ENCODE peak calls at places on chromosomes 3 and 15, in four cellular contexts. One of them, this sample, is unnamed.

GRCh38 chr15:54917312-54917711 is 279.4 kb downstream of the RSL24D1 start:
- DNase-seq in transverse colon: no peak
- DNase-seq in uterus: no peak
- DNase-seq in tibial nerve: no peak
- DNase-seq in this sample: no peak

GRCh38 chr3:58052373-58053273 is 44.4 kb downstream of the FLNB start:
- DNase-seq in transverse colon: peak; percentile 78
- DNase-seq in uterus: peak; percentile 85
- DNase-seq in tibial nerve: peak; percentile 90
- DNase-seq in this sample: peak; percentile 50

GRCh38 chr3:18046531-18046930 is 304.1 kb upstream of the TBC1D5 start:
- DNase-seq in transverse colon: no peak
- DNase-seq in uterus: no peak
- DNase-seq in tibial nerve: no peak
- DNase-seq in this sample: no peak

GRCh38 chr15:59492389-59493377 is 54.7 kb downstream of the FAM81A start:
- DNase-seq in transverse colon: peak; percentile 64
- DNase-seq in uterus: peak; percentile 62
- DNase-seq in tibial nerve: peak; percentile 63
- DNase-seq in this sample: peak; percentile 18

GRCh38 chr3:42690191-42690590 is 4.9 kb downstream of the KLHL40 start:
- DNase-seq in transverse colon: no peak
- DNase-seq in uterus: no peak
- DNase-seq in tibial nerve: no peak
- DNase-seq in this sample: no peak

GRCh38 chr3:34107669-34108068 is 309.2 kb downstream of the PDCD6IP start:
- DNase-seq in transverse colon: no peak
- DNase-seq in uterus: no peak
- DNase-seq in tibial nerve: no peak
- DNase-seq in this sample: no peak

GRCh38 chr3:112640864-112641751 is at the start of gene CCDC80:
- DNase-seq in transverse colon: no peak
- DNase-seq in uterus: peak; percentile 20
- DNase-seq in tibial nerve: no peak
- DNase-seq in this sample: no peak

GRCh38 chr3:30232142-30232541 is 374.3 kb upstream of the TGFBR2 start:
- DNase-seq in transverse colon: no peak
- DNase-seq in uterus: peak; percentile 23
- DNase-seq in tibial nerve: peak; percentile 38
- DNase-seq in this sample: no peak

GRCh38 chr3:115518100-115518852 is 105.0 kb upstream of the GAP43 start:
- DNase-seq in transverse colon: no peak
- DNase-seq in uterus: peak; percentile 26
- DNase-seq in tibial nerve: no peak
- DNase-seq in this sample: no peak

GRCh38 chr3:184145120-184145524 is 10.0 kb downstream of the EIF2B5 start:
- DNase-seq in transverse colon: peak; percentile 66
- DNase-seq in uterus: no peak
- DNase-seq in tibial nerve: no peak
- DNase-seq in this sample: peak; percentile 38

GRCh38 chr3:23474580-23475357 is 271.6 kb downstream of the UBE2E2 start:
- DNase-seq in transverse colon: no peak
- DNase-seq in uterus: no peak
- DNase-seq in tibial nerve: no peak
- DNase-seq in this sample: no peak

GRCh38 chr15:25544076-25544475 is 105.3 kb upstream of the UBE3A start:
- DNase-seq in transverse colon: no peak
- DNase-seq in uterus: no peak
- DNase-seq in tibial nerve: no peak
- DNase-seq in this sample: no peak

GRCh38 chr15:60385620-60386552 is 11.9 kb downstream of the ANXA2 start:
- DNase-seq in transverse colon: no peak
- DNase-seq in uterus: no peak
- DNase-seq in tibial nerve: no peak
- DNase-seq in this sample: no peak

GRCh38 chr15:96421211-96421610 is 90.7 kb downstream of the NR2F2 start:
- DNase-seq in transverse colon: no peak
- DNase-seq in uterus: no peak
- DNase-seq in tibial nerve: no peak
- DNase-seq in this sample: no peak

GRCh38 chr3:153595186-153595815 is 433.3 kb downstream of the RAP2B start:
- DNase-seq in transverse colon: no peak
- DNase-seq in uterus: no peak
- DNase-seq in tibial nerve: no peak
- DNase-seq in this sample: no peak

GRCh38 chr3:129291487-129291886 is 12.8 kb downstream of the HMCES start:
- DNase-seq in transverse colon: no peak
- DNase-seq in uterus: no peak
- DNase-seq in tibial nerve: no peak
- DNase-seq in this sample: no peak

GRCh38 chr3:142651711-142652110 is 55.5 kb downstream of the PLS1 start:
- DNase-seq in transverse colon: no peak
- DNase-seq in uterus: no peak
- DNase-seq in tibial nerve: no peak
- DNase-seq in this sample: no peak

GRCh38 chr3:49461443-49462171 is 8.5 kb upstream of the DAG1 start:
- DNase-seq in transverse colon: no peak
- DNase-seq in uterus: no peak
- DNase-seq in tibial nerve: no peak
- DNase-seq in this sample: no peak

GRCh38 chr15:67066041-67067021 is 929 bp downstream of the SMAD3 start:
- DNase-seq in transverse colon: no peak
- DNase-seq in uterus: peak; percentile 45
- DNase-seq in tibial nerve: no peak
- DNase-seq in this sample: no peak

GRCh38 chr3:30557904-30558303 is 48.5 kb upstream of the TGFBR2 start:
- DNase-seq in transverse colon: no peak
- DNase-seq in uterus: no peak
- DNase-seq in tibial nerve: no peak
- DNase-seq in this sample: no peak

GRCh38 chr3:66355394-66355793 is 134.6 kb downstream of the SLC25A26 start:
- DNase-seq in transverse colon: no peak
- DNase-seq in uterus: no peak
- DNase-seq in tibial nerve: no peak
- DNase-seq in this sample: no peak

GRCh38 chr3:24017305-24017704 is 72.2 kb downstream of the NR1D2 start:
- DNase-seq in transverse colon: no peak
- DNase-seq in uterus: no peak
- DNase-seq in tibial nerve: peak; percentile 10
- DNase-seq in this sample: no peak

GRCh38 chr3:144516029-144516428 is 544.4 kb downstream of the DIPK2A start:
- DNase-seq in transverse colon: no peak
- DNase-seq in uterus: no peak
- DNase-seq in tibial nerve: no peak
- DNase-seq in this sample: no peak

GRCh38 chr3:30310251-30310954 is 296.0 kb upstream of the TGFBR2 start:
- DNase-seq in transverse colon: no peak
- DNase-seq in uterus: no peak
- DNase-seq in tibial nerve: no peak
- DNase-seq in this sample: no peak

GRCh38 chr3:10317311-10317960 is 3.5 kb downstream of the SEC13 start:
- DNase-seq in transverse colon: no peak
- DNase-seq in uterus: no peak
- DNase-seq in tibial nerve: no peak
- DNase-seq in this sample: no peak

GRCh38 chr3:9067352-9067975 is 104.2 kb upstream of the RAD18 start:
- DNase-seq in transverse colon: peak; percentile 41
- DNase-seq in uterus: peak; percentile 61
- DNase-seq in tibial nerve: peak; percentile 71
- DNase-seq in this sample: no peak

DNA sequence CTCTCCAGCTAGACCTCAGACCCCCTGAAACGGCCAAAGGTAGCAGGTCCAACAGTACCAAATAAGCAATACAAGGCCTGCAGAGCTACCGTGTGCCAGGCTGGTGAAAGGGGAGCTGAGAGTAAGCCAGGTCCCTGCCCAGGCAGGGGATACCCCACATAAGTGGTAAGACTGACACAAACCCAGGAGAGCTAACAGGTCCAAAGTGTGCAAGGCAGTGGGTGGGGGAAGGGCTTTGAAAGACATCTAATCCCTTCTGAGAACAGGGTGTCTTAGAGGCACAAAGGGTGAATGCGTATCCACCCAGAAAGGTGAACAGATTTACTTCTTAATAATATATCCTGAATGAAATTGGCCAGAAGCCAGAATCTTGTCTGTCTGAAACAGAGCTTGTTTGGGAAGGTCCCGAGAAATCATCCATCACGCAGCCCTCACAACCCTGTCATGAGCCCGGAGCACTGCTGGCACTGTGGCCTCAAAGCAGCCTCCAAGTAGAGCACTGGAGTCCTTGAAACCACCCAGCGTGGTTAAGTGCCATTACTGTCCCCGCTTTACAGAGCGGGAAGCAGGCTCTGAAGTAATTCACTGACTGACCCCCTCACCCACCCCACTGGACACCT is 1.5 kb downstream of the TKT start:
- DNase-seq in transverse colon: no peak
- DNase-seq in uterus: no peak
- DNase-seq in tibial nerve: no peak
- DNase-seq in this sample: no peak
- TF ChIP-seq POLR2A in transverse colon: no peak
- TF ChIP-seq POLR2A in uterus: no peak
- TF ChIP-seq POLR2A in tibial nerve: no peak
- TF ChIP-seq POLR2A in this sample: no peak

GRCh38 chr3:171267089-171267488 is 193.1 kb downstream of the TNIK start:
- DNase-seq in transverse colon: no peak
- DNase-seq in uterus: no peak
- DNase-seq in tibial nerve: no peak
- DNase-seq in this sample: no peak
- TF ChIP-seq CTCF in transverse colon: no peak
- TF ChIP-seq CTCF in uterus: no peak
- TF ChIP-seq CTCF in tibial nerve: no peak
- TF ChIP-seq CTCF in this sample: no peak

DNA sequence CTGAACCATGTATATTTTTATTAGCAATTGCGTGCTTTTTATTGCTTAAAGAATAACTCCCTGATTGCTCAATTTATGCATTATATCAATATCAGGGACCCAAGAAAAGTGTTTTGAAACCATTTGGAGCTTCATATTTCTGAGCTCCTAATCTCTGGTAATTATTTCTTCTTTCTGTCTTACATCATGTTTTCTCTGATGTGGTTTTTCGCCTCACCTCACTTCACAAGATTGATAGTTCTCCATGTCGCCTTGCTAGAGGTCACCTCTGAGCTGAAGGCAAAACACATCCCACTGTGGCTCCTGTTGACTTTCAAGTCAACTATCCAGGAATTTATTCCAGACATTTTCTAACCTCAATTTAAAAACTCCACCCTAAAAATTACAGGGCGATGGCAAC is 837.4 kb downstream of the CADM2 start:
- DNase-seq in transverse colon: no peak
- DNase-seq in uterus: no peak
- DNase-seq in tibial nerve: no peak
- DNase-seq in this sample: no peak
- H3K27ac ChIP-seq in transverse colon: no peak overlapping the region
- H3K27ac ChIP-seq in uterus: no peak overlapping the region
- H3K27ac ChIP-seq in tibial nerve: no peak overlapping the region
- H3K27ac ChIP-seq in this sample: no peak overlapping the region

GRCh38 chr15:71974211-71974610 is 143.7 kb downstream of the MYO9A start:
- DNase-seq in transverse colon: no peak
- DNase-seq in uterus: no peak
- DNase-seq in tibial nerve: no peak
- DNase-seq in this sample: no peak
- TF ChIP-seq POLR2A in transverse colon: no peak
- TF ChIP-seq POLR2A in uterus: no peak
- TF ChIP-seq POLR2A in tibial nerve: no peak
- TF ChIP-seq POLR2A in this sample: no peak

GRCh38 chr3:1600700-1601418 is 497.8 kb upstream of the CNTN4 start:
- DNase-seq in transverse colon: no peak
- DNase-seq in uterus: no peak
- DNase-seq in tibial nerve: no peak
- DNase-seq in this sample: no peak
- TF ChIP-seq CTCF in transverse colon: no peak
- TF ChIP-seq CTCF in uterus: no peak
- TF ChIP-seq CTCF in tibial nerve: no peak
- TF ChIP-seq CTCF in this sample: no peak